ENCODE peak calls at places on chromosomes 2 and 18, in seven cellular contexts. One of them, this sample, is unnamed.

GRCh38 chr2:224401641-224402342 is at the start of gene FAM124B:
- DNase-seq in left ventricle myocardium inferior: peak; percentile 64
- DNase-seq in SJSA1: no peak
- DNase-seq in ovary: peak; percentile 30
- DNase-seq in A549: no peak
- DNase-seq in HCT116: no peak
- DNase-seq in tibial nerve: peak; percentile 63
- DNase-seq in this sample: peak; percentile 66

GRCh38 chr2:225556461-225556860 is 157.0 kb downstream of the NYAP2 start:
- DNase-seq in left ventricle myocardium inferior: no peak
- DNase-seq in SJSA1: no peak
- DNase-seq in ovary: no peak
- DNase-seq in A549: no peak
- DNase-seq in HCT116: no peak
- DNase-seq in tibial nerve: no peak
- DNase-seq in this sample: no peak

GRCh38 chr2:181742908-181743722 is 62.8 kb upstream of the NEUROD1 start:
- DNase-seq in left ventricle myocardium inferior: no peak
- DNase-seq in SJSA1: no peak
- DNase-seq in ovary: peak; percentile 21
- DNase-seq in A549: peak; percentile 7
- DNase-seq in HCT116: peak; percentile 68
- DNase-seq in tibial nerve: peak; percentile 64
- DNase-seq in this sample: no peak

GRCh38 chr2:231674587-231675334 is 33.6 kb upstream of the PTMA start:
- DNase-seq in left ventricle myocardium inferior: peak; percentile 71
- DNase-seq in SJSA1: peak; percentile 77
- DNase-seq in ovary: peak; percentile 75
- DNase-seq in A549: no peak
- DNase-seq in HCT116: no peak
- DNase-seq in tibial nerve: peak; percentile 67
- DNase-seq in this sample: peak; percentile 83

GRCh38 chr2:30239308-30240161 is 8.2 kb downstream of the LBH start:
- DNase-seq in left ventricle myocardium inferior: peak; percentile 76
- DNase-seq in SJSA1: peak; percentile 71
- DNase-seq in ovary: peak; percentile 83
- DNase-seq in A549: peak; percentile 89
- DNase-seq in HCT116: peak; percentile 55
- DNase-seq in tibial nerve: peak; percentile 78
- DNase-seq in this sample: peak; percentile 72

GRCh38 chr18:3388980-3389379 is 61.0 kb upstream of the TGIF1 start:
- DNase-seq in left ventricle myocardium inferior: no peak
- DNase-seq in SJSA1: no peak
- DNase-seq in ovary: no peak
- DNase-seq in A549: no peak
- DNase-seq in HCT116: no peak
- DNase-seq in tibial nerve: no peak
- DNase-seq in this sample: no peak

GRCh38 chr2:68799138-68799537 is 64.5 kb downstream of the ARHGAP25 start:
- DNase-seq in left ventricle myocardium inferior: no peak
- DNase-seq in SJSA1: no peak
- DNase-seq in ovary: no peak
- DNase-seq in A549: no peak
- DNase-seq in HCT116: no peak
- DNase-seq in tibial nerve: no peak
- DNase-seq in this sample: no peak

GRCh38 chr18:78659748-78660147 is 319.9 kb upstream of the SALL3 start:
- DNase-seq in left ventricle myocardium inferior: no peak
- DNase-seq in SJSA1: no peak
- DNase-seq in ovary: no peak
- DNase-seq in A549: no peak
- DNase-seq in HCT116: no peak
- DNase-seq in tibial nerve: no peak
- DNase-seq in this sample: no peak

GRCh38 chr2:39431592-39432316 is 5.3 kb downstream of the MAP4K3 start:
- DNase-seq in left ventricle myocardium inferior: no peak
- DNase-seq in SJSA1: no peak
- DNase-seq in ovary: no peak
- DNase-seq in A549: no peak
- DNase-seq in HCT116: no peak
- DNase-seq in tibial nerve: peak; percentile 23
- DNase-seq in this sample: no peak

GRCh38 chr2:222248256-222248655 is 50.5 kb downstream of the PAX3 start:
- DNase-seq in left ventricle myocardium inferior: no peak
- DNase-seq in SJSA1: no peak
- DNase-seq in ovary: no peak
- DNase-seq in A549: no peak
- DNase-seq in HCT116: no peak
- DNase-seq in tibial nerve: no peak
- DNase-seq in this sample: no peak

GRCh38 chr2:137948894-137949293 is 15.4 kb upstream of the HNMT start:
- DNase-seq in left ventricle myocardium inferior: no peak
- DNase-seq in SJSA1: no peak
- DNase-seq in ovary: no peak
- DNase-seq in A549: no peak
- DNase-seq in HCT116: no peak
- DNase-seq in tibial nerve: no peak
- DNase-seq in this sample: no peak

GRCh38 chr2:218896501-218897393 is 16.1 kb downstream of the WNT10A start:
- DNase-seq in left ventricle myocardium inferior: no peak
- DNase-seq in SJSA1: peak; percentile 47
- DNase-seq in ovary: no peak
- DNase-seq in A549: peak; percentile 43
- DNase-seq in HCT116: no peak
- DNase-seq in tibial nerve: no peak
- DNase-seq in this sample: no peak

GRCh38 chr2:216665717-216666116 is 29.6 kb downstream of the IGFBP5 start:
- DNase-seq in left ventricle myocardium inferior: no peak
- DNase-seq in SJSA1: no peak
- DNase-seq in ovary: no peak
- DNase-seq in A549: no peak
- DNase-seq in HCT116: no peak
- DNase-seq in tibial nerve: no peak
- DNase-seq in this sample: no peak

GRCh38 chr2:28956415-28956826 is 24.7 kb upstream of the TOGARAM2 start:
- DNase-seq in left ventricle myocardium inferior: no peak
- DNase-seq in SJSA1: no peak
- DNase-seq in ovary: no peak
- DNase-seq in A549: no peak
- DNase-seq in HCT116: peak; percentile 18
- DNase-seq in tibial nerve: no peak
- DNase-seq in this sample: peak; percentile 57

GRCh38 chr2:85187069-85187468 is 53.9 kb downstream of the TCF7L1 start:
- DNase-seq in left ventricle myocardium inferior: no peak
- DNase-seq in SJSA1: no peak
- DNase-seq in ovary: no peak
- DNase-seq in A549: no peak
- DNase-seq in HCT116: no peak
- DNase-seq in tibial nerve: no peak
- DNase-seq in this sample: no peak

GRCh38 chr2:177275041-177275440 is 10.5 kb upstream of the NFE2L2 start:
- DNase-seq in left ventricle myocardium inferior: no peak
- DNase-seq in SJSA1: no peak
- DNase-seq in ovary: no peak
- DNase-seq in A549: no peak
- DNase-seq in HCT116: no peak
- DNase-seq in tibial nerve: no peak
- DNase-seq in this sample: no peak

GRCh38 chr2:190948671-190949070 is 65.3 kb downstream of the STAT1 start:
- DNase-seq in left ventricle myocardium inferior: no peak
- DNase-seq in SJSA1: peak; percentile 56
- DNase-seq in ovary: no peak
- DNase-seq in A549: no peak
- DNase-seq in HCT116: peak; percentile 56
- DNase-seq in tibial nerve: no peak
- DNase-seq in this sample: no peak

GRCh38 chr2:190947711-190948251 is 66.2 kb downstream of the STAT1 start:
- DNase-seq in left ventricle myocardium inferior: no peak
- DNase-seq in SJSA1: peak; percentile 65
- DNase-seq in ovary: no peak
- DNase-seq in A549: peak; percentile 8
- DNase-seq in HCT116: peak; percentile 49
- DNase-seq in tibial nerve: no peak
- DNase-seq in this sample: no peak

GRCh38 chr2:190943706-190944105 is 63.1 kb downstream of the GLS start:
- DNase-seq in left ventricle myocardium inferior: no peak
- DNase-seq in SJSA1: no peak
- DNase-seq in ovary: no peak
- DNase-seq in A549: no peak
- DNase-seq in HCT116: no peak
- DNase-seq in tibial nerve: no peak
- DNase-seq in this sample: no peak

GRCh38 chr2:190950566-190950991 is 63.4 kb downstream of the STAT1 start:
- DNase-seq in left ventricle myocardium inferior: no peak
- DNase-seq in SJSA1: no peak
- DNase-seq in ovary: no peak
- DNase-seq in A549: no peak
- DNase-seq in HCT116: no peak
- DNase-seq in tibial nerve: no peak
- DNase-seq in this sample: no peak

DNA sequence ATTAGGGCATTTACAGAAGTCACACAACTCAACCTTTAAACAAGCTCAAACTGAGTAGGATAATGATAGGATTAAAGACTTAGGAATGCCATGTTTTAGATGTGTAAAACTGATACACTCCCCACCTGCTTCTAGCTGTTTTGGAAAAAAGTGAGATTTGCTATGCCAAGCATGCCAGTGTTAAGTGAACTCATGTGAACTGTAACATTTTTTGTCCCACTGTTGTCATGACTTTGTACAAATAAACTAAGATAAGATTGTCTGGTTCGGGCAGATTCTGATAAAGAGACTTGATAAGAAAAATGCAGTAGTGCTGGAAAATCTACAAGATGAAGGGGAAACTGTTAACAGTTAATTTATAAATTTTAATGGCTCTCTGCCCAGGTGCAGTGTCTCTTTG is 66.5 kb downstream of the GLS start:
- DNase-seq in left ventricle myocardium inferior: no peak
- DNase-seq in SJSA1: no peak
- DNase-seq in ovary: no peak
- DNase-seq in A549: no peak
- DNase-seq in HCT116: no peak
- DNase-seq in tibial nerve: no peak
- DNase-seq in this sample: no peak
- H3K9me3 ChIP-seq in left ventricle myocardium inferior: no peaks in the 10 kb centered on the region
- H3K9me3 ChIP-seq in SJSA1: no peaks in the 10 kb centered on the region
- H3K9me3 ChIP-seq in ovary: no peaks in the 10 kb centered on the region
- H3K9me3 ChIP-seq in A549: no peaks in the 10 kb centered on the region
- H3K9me3 ChIP-seq in HCT116: no peaks in the 10 kb centered on the region
- H3K9me3 ChIP-seq in tibial nerve: no peaks in the 10 kb centered on the region
- H3K9me3 ChIP-seq in this sample: no peaks in the 10 kb centered on the region

GRCh38 chr2:43161650-43162542 is 64.5 kb downstream of the ZFP36L2 start:
- DNase-seq in left ventricle myocardium inferior: no peak
- DNase-seq in SJSA1: no peak
- DNase-seq in ovary: no peak
- DNase-seq in A549: no peak
- DNase-seq in HCT116: no peak
- DNase-seq in tibial nerve: no peak
- DNase-seq in this sample: no peak
- H3K4me1 ChIP-seq in left ventricle myocardium inferior: peaks cover 47% of the 10 kb centered on the region
- H3K4me1 ChIP-seq in SJSA1: peaks cover 19% of the 10 kb centered on the region
- H3K4me1 ChIP-seq in ovary: peaks cover 14% of the 10 kb centered on the region
- H3K4me1 ChIP-seq in A549: peaks cover 72% of the 10 kb centered on the region
- H3K4me1 ChIP-seq in HCT116: peaks cover 47% of the 10 kb centered on the region
- H3K4me1 ChIP-seq in tibial nerve: peaks cover 35% of the 10 kb centered on the region
- H3K4me1 ChIP-seq in this sample: peaks cover 33% of the 10 kb centered on the region

DNA sequence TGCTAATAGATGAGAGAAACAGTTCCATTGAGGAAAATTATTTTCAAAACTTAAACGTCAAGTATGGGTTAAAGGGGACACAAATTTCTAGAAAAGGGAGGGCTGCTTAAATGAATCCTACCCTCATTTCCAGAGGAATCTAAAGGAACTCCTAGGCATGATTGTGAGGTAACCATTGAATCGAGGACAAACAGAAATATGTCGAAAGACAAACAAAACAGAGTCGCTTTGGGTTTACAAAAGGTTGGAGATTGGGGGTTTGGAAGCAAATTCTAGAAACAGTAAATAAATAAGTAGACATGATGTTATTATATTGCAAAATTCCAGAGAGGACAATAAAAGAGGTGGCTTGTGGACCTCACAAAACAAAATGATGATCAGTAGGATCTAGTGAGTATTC is 173.1 kb downstream of the FTCDNL1 start:
- DNase-seq in left ventricle myocardium inferior: no peak
- DNase-seq in SJSA1: no peak
- DNase-seq in ovary: no peak
- DNase-seq in A549: no peak
- DNase-seq in HCT116: no peak
- DNase-seq in tibial nerve: no peak
- DNase-seq in this sample: no peak
- H3K27ac ChIP-seq in left ventricle myocardium inferior: no peak overlapping the region
- H3K27ac ChIP-seq in SJSA1: no peak overlapping the region
- H3K27ac ChIP-seq in ovary: no peak overlapping the region
- H3K27ac ChIP-seq in A549: no peak overlapping the region
- H3K27ac ChIP-seq in HCT116: no peak overlapping the region
- H3K27ac ChIP-seq in tibial nerve: no peak overlapping the region
- H3K27ac ChIP-seq in this sample: no peak overlapping the region

DNA sequence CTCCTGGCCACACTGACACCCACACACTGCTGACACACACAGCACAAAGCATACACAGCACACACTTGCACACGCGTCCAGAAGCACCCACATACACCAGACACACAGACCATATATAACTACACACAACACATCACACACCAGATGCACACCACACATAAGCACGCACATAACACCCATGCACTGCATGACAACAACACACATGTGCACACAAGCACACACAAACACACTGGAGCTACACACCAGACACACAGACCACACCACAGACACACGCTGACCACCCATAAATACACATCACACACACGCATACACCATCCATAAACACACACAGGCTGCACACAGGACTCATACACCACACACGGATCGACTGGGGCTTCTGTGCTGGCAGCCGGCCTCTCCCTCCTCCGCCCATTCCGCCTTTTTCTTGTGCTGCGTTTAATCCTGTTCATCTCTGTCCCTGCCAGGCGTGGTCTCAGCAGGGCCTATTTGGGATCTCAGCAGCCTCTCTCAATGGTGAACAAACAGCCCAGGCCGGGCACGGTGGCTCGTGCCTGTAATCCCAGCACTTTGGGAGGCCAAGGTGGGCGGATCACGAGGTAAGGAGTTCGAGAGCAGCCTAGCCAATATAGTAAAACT is 396.9 kb upstream of the MYT1L start:
- DNase-seq in left ventricle myocardium inferior: no peak
- DNase-seq in SJSA1: no peak
- DNase-seq in ovary: no peak
- DNase-seq in A549: no peak
- DNase-seq in HCT116: no peak
- DNase-seq in tibial nerve: no peak
- DNase-seq in this sample: no peak
- H3K9me3 ChIP-seq in left ventricle myocardium inferior: no peaks in the 10 kb centered on the region
- H3K9me3 ChIP-seq in SJSA1: no peaks in the 10 kb centered on the region
- H3K9me3 ChIP-seq in ovary: no peaks in the 10 kb centered on the region
- H3K9me3 ChIP-seq in A549: no peaks in the 10 kb centered on the region
- H3K9me3 ChIP-seq in HCT116: no peaks in the 10 kb centered on the region
- H3K9me3 ChIP-seq in tibial nerve: no peaks in the 10 kb centered on the region
- H3K9me3 ChIP-seq in this sample: no peaks in the 10 kb centered on the region